ENCODE peak calls at places on chromosomes 3 and 15, in five cellular contexts. One of them, this sample, is unnamed.

GRCh38 chr3:69866988-69867720 is 127.9 kb downstream of the MITF start:
- DNase-seq in fibroblast of lung: peak; percentile 60
- DNase-seq in fibroblast of pulmonary artery: peak; percentile 6
- DNase-seq in stomach: no peak
- DNase-seq in IMR-90: peak; percentile 63
- DNase-seq in this sample: peak; percentile 56

GRCh38 chr3:156217674-156218352 is 97.4 kb downstream of the KCNAB1 start:
- DNase-seq in fibroblast of lung: peak; percentile 84
- DNase-seq in fibroblast of pulmonary artery: no peak
- DNase-seq in stomach: no peak
- DNase-seq in IMR-90: peak; percentile 36
- DNase-seq in this sample: peak; percentile 52

GRCh38 chr3:169342652-169343051 is 320.9 kb downstream of the MECOM start:
- DNase-seq in fibroblast of lung: no peak
- DNase-seq in fibroblast of pulmonary artery: no peak
- DNase-seq in stomach: no peak
- DNase-seq in IMR-90: no peak
- DNase-seq in this sample: no peak

GRCh38 chr15:61831505-61831921 is 228.7 kb downstream of the VPS13C start:
- DNase-seq in fibroblast of lung: no peak
- DNase-seq in fibroblast of pulmonary artery: no peak
- DNase-seq in stomach: no peak
- DNase-seq in IMR-90: no peak
- DNase-seq in this sample: no peak

GRCh38 chr3:52108302-52109232 is 45.7 kb downstream of the POC1A start:
- DNase-seq in fibroblast of lung: no peak
- DNase-seq in fibroblast of pulmonary artery: peak; percentile 49
- DNase-seq in stomach: no peak
- DNase-seq in IMR-90: no peak
- DNase-seq in this sample: peak; percentile 68

GRCh38 chr3:14988988-14989394 is 41.6 kb downstream of the NR2C2 start:
- DNase-seq in fibroblast of lung: no peak
- DNase-seq in fibroblast of pulmonary artery: no peak
- DNase-seq in stomach: no peak
- DNase-seq in IMR-90: no peak
- DNase-seq in this sample: no peak

GRCh38 chr3:179068779-179069530 is 2.7 kb downstream of the ZMAT3 start:
- DNase-seq in fibroblast of lung: no peak
- DNase-seq in fibroblast of pulmonary artery: peak; percentile 39
- DNase-seq in stomach: no peak
- DNase-seq in IMR-90: peak; percentile 40
- DNase-seq in this sample: peak; percentile 55

GRCh38 chr15:62135532-62136134 is 29.5 kb downstream of the C2CD4B start:
- DNase-seq in fibroblast of lung: peak; percentile 80
- DNase-seq in fibroblast of pulmonary artery: peak; percentile 94
- DNase-seq in stomach: peak; percentile 50
- DNase-seq in IMR-90: peak; percentile 21
- DNase-seq in this sample: no peak

GRCh38 chr3:188153498-188153948 is 434 bp upstream of the LPP start:
- DNase-seq in fibroblast of lung: peak; percentile 96
- DNase-seq in fibroblast of pulmonary artery: peak; percentile 97
- DNase-seq in stomach: peak; percentile 85
- DNase-seq in IMR-90: peak; percentile 97
- DNase-seq in this sample: peak; percentile 96

GRCh38 chr15:80911821-80912220 is 77.8 kb downstream of the MESD start:
- DNase-seq in fibroblast of lung: no peak
- DNase-seq in fibroblast of pulmonary artery: no peak
- DNase-seq in stomach: no peak
- DNase-seq in IMR-90: no peak
- DNase-seq in this sample: no peak

GRCh38 chr15:25177955-25178801 is 223.4 kb downstream of the SNRPN start:
- DNase-seq in fibroblast of lung: no peak
- DNase-seq in fibroblast of pulmonary artery: no peak
- DNase-seq in stomach: peak; percentile 22
- DNase-seq in IMR-90: no peak
- DNase-seq in this sample: no peak

GRCh38 chr3:194447161-194447560 is 39.6 kb downstream of the ATP13A3 start:
- DNase-seq in fibroblast of lung: peak; percentile 20
- DNase-seq in fibroblast of pulmonary artery: no peak
- DNase-seq in stomach: peak; percentile 49
- DNase-seq in IMR-90: no peak
- DNase-seq in this sample: no peak

GRCh38 chr15:31331389-31331788 is 4.8 kb downstream of the KLF13 start:
- DNase-seq in fibroblast of lung: no peak
- DNase-seq in fibroblast of pulmonary artery: no peak
- DNase-seq in stomach: no peak
- DNase-seq in IMR-90: no peak
- DNase-seq in this sample: no peak

GRCh38 chr3:153319691-153320552 is 157.9 kb downstream of the RAP2B start:
- DNase-seq in fibroblast of lung: no peak
- DNase-seq in fibroblast of pulmonary artery: no peak
- DNase-seq in stomach: no peak
- DNase-seq in IMR-90: no peak
- DNase-seq in this sample: no peak

GRCh38 chr15:94105760-94106159 is 125.6 kb upstream of the MCTP2 start:
- DNase-seq in fibroblast of lung: peak; percentile 39
- DNase-seq in fibroblast of pulmonary artery: no peak
- DNase-seq in stomach: no peak
- DNase-seq in IMR-90: no peak
- DNase-seq in this sample: peak; percentile 45

GRCh38 chr3:157089455-157090221 is 70.3 kb downstream of the CCNL1 start:
- DNase-seq in fibroblast of lung: no peak
- DNase-seq in fibroblast of pulmonary artery: peak; percentile 89
- DNase-seq in stomach: peak; percentile 56
- DNase-seq in IMR-90: peak; percentile 71
- DNase-seq in this sample: peak; percentile 94

GRCh38 chr3:116423365-116423764 is 21.9 kb downstream of the LSAMP start:
- DNase-seq in fibroblast of lung: peak; percentile 29
- DNase-seq in fibroblast of pulmonary artery: no peak
- DNase-seq in stomach: no peak
- DNase-seq in IMR-90: peak; percentile 15
- DNase-seq in this sample: no peak

DNA sequence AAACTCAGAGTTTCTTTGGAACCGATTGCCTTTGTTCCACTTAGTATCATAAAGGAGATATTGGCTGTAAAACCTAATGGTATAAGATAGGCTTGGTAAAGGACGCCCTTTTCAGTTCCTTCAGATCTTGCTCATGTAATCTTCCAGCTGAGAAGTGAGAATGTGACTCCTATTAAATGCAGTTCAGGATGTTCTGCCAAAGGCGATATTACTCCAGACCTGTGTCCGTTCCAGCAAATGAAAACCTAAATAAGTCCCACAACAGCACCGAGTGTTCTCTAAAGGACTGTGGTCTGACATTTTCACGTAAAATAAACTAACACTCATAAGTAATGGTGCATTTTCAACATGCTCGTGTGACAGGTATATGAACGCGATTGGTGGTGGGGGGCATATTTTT is 276.2 kb downstream of the FEZF2 start:
- DNase-seq in fibroblast of lung: no peak
- DNase-seq in fibroblast of pulmonary artery: no peak
- DNase-seq in stomach: no peak
- DNase-seq in IMR-90: no peak
- DNase-seq in this sample: peak; percentile 20
- H3K4me3 ChIP-seq in fibroblast of lung: no peak overlapping the region
- H3K4me3 ChIP-seq in fibroblast of pulmonary artery: no peak overlapping the region
- H3K4me3 ChIP-seq in stomach: no peak overlapping the region
- H3K4me3 ChIP-seq in IMR-90: no peak overlapping the region
- H3K4me3 ChIP-seq in this sample: no peak overlapping the region

GRCh38 chr15:50241684-50242450 is 23.7 kb downstream of the HDC start:
- DNase-seq in fibroblast of lung: peak; percentile 73
- DNase-seq in fibroblast of pulmonary artery: no peak
- DNase-seq in stomach: no peak
- DNase-seq in IMR-90: peak; percentile 70
- DNase-seq in this sample: peak; percentile 16
- TF ChIP-seq CTCF in fibroblast of lung: no peak
- TF ChIP-seq CTCF in fibroblast of pulmonary artery: no peak
- TF ChIP-seq CTCF in stomach: no peak
- TF ChIP-seq CTCF in IMR-90: no peak
- TF ChIP-seq CTCF in this sample: peak; percentile 18

DNA sequence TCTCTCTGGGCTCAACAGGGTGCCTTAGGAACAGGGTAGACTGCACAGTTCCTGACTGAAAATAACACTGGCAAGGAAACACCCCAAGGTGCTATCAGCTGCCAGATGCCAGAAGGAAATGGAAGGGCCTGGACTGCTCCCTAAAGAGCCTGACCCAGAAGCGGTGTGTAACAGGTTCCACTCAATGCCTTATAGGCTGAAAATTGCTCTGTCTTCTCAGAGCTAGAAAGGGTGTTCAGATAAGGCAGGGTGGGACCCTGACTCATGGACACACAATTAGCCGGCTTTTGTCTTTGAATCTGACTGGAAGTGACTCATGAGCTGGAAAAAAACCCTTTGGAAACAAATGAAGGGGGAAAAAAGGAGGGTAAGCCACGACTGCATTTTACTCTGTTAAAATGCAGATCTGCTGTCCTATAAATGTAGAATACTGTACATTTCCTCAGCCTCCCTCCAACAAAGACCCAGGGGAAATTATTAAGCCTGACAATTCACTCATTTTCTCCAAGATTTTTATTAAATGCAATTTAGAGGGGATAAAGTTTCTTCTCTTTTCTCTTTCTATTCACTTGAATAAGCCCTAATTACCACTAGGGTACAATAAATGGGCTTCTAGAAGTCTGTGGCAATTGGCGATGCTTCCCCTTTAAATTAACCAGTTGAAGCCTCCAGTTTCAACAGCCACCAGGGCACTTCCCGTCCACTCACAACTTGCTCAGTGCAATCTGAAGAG is 160.2 kb upstream of the TBL1XR1 start:
- DNase-seq in fibroblast of lung: peak; percentile 96
- DNase-seq in fibroblast of pulmonary artery: peak; percentile 86
- DNase-seq in stomach: peak; percentile 62
- DNase-seq in IMR-90: peak; percentile 89
- DNase-seq in this sample: peak; percentile 77
- H3K4me3 ChIP-seq in fibroblast of lung: peak overlapping the region; percentile 11
- H3K4me3 ChIP-seq in fibroblast of pulmonary artery: peak overlapping the region; percentile 8
- H3K4me3 ChIP-seq in stomach: peak overlapping the region; percentile 24
- H3K4me3 ChIP-seq in IMR-90: no peak overlapping the region
- H3K4me3 ChIP-seq in this sample: no peak overlapping the region

DNA sequence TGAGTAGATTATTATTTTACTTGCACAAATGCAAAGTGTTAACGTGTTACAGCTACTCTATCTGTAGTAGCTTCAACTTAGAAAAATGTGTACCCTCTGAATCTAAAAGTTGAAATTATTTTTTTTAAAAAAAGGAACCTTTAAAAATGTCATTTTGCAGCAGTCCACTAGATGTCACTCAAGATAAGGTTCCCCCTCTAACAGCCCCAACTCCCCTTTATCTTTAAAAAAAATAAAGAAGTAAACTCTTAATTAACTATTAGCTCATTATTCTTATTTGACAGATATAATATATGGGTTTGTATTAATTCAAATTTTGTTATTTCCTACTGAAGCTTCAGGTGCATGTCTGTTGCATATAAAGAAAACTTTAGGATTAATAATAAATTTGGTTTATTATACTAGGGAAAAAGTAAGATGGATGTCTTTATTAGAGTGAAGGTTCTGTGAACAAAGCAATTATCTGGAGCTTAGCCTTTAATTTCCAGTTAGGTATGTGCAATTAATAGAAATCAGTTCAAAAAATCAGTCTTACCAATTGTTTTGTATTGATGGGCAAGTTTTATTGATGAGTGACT is 288.5 kb downstream of the VGLL3 start:
- DNase-seq in fibroblast of lung: no peak
- DNase-seq in fibroblast of pulmonary artery: peak; percentile 6
- DNase-seq in stomach: no peak
- DNase-seq in IMR-90: peak; percentile 1
- DNase-seq in this sample: peak; percentile 4
- TF ChIP-seq CTCF in fibroblast of lung: peak; percentile 53
- TF ChIP-seq CTCF in fibroblast of pulmonary artery: peak; percentile 49
- TF ChIP-seq CTCF in stomach: no peak
- TF ChIP-seq CTCF in IMR-90: peak; percentile 58
- TF ChIP-seq CTCF in this sample: peak; percentile 37

GRCh38 chr15:29631076-29632070 is 190.9 kb downstream of the TJP1 start:
- DNase-seq in fibroblast of lung: peak; percentile 16
- DNase-seq in fibroblast of pulmonary artery: no peak
- DNase-seq in stomach: no peak
- DNase-seq in IMR-90: no peak
- DNase-seq in this sample: no peak
- H3K4me3 ChIP-seq in fibroblast of lung: no peak overlapping the region
- H3K4me3 ChIP-seq in fibroblast of pulmonary artery: no peak overlapping the region
- H3K4me3 ChIP-seq in stomach: no peak overlapping the region
- H3K4me3 ChIP-seq in IMR-90: no peak overlapping the region
- H3K4me3 ChIP-seq in this sample: no peak overlapping the region

DNA sequence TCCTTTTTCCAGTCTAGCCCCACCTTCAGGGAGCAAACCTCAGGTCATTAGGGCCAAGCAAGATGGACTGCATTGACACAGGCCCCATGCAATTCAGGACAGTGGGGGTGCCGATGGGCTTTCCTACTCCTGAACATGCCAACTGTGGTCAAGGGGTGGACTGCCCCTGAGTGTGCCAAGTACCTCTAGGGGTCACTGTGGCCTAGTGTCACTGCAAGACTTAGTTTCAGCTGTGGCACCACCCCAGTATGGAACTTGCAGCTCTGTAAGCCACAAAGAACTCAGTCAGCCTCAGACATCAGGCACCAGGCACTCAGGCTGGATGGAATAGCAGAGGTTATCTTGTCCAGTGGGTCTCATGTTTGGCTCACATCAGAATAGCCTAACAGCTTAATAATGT is 32.3 kb downstream of the EXOG start:
- DNase-seq in fibroblast of lung: no peak
- DNase-seq in fibroblast of pulmonary artery: no peak
- DNase-seq in stomach: no peak
- DNase-seq in IMR-90: no peak
- DNase-seq in this sample: no peak
- TF ChIP-seq CTCF in fibroblast of lung: no peak
- TF ChIP-seq CTCF in fibroblast of pulmonary artery: no peak
- TF ChIP-seq CTCF in stomach: no peak
- TF ChIP-seq CTCF in IMR-90: no peak
- TF ChIP-seq CTCF in this sample: no peak

DNA sequence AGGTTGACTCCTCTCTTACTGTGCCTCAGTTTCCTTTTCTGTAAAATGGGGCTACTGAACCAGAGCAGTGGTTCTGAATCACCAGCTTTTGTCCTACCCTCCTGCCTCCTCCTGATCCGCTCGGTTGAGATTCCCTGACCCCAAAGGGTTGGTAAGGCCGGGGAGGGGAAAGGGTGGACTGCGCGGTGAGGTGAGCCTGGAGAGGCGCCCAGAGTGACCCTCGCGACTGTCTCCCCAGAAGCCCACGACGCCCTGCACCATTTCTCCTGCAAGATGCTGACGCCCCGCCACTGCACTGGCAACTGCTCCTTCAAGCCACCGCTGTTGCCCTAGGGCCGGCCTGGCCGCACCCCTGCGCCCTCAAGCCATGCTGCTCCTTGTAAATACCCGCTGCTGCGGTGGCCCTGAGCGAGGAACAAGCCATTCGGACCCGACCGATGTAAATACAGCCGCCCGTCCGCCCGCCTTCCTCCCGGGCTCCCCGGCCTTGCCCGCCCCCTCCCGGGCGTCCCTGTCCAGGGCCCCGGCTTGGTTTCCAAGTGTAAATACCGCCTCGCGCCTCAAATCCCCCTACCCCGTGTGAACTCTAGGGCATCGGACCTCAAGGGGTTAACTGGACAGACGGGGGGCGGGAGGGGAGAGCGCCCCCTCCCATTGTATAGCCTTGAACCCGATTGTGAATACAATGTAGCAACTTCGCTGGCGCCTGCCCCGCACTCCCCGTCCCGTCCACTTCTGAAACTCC is 6.2 kb downstream of the RNU6-1 start:
- DNase-seq in fibroblast of lung: no peak
- DNase-seq in fibroblast of pulmonary artery: peak; percentile 34
- DNase-seq in stomach: peak; percentile 47
- DNase-seq in IMR-90: no peak
- DNase-seq in this sample: peak; percentile 23
- H3K4me3 ChIP-seq in fibroblast of lung: peak overlapping the region; percentile 6
- H3K4me3 ChIP-seq in fibroblast of pulmonary artery: peak overlapping the region; percentile 14
- H3K4me3 ChIP-seq in stomach: peak overlapping the region; percentile 51
- H3K4me3 ChIP-seq in IMR-90: peak overlapping the region; percentile 17
- H3K4me3 ChIP-seq in this sample: peak overlapping the region; percentile 9